ENCODE peak calls at places on chromosome 20, in four cellular contexts. One of them, this sample, is unnamed.

GRCh38 chr20:16904751-16905150 is 156.6 kb downstream of the OTOR start:
- DNase-seq in mesothelial cell of epicardium: no peak
- DNase-seq in NCI-H460: no peak
- DNase-seq in WERI-Rb-1: no peak
- DNase-seq in this sample: no peak

GRCh38 chr20:19440660-19441527 is 228.5 kb downstream of the SLC24A3 start:
- DNase-seq in mesothelial cell of epicardium: no peak
- DNase-seq in NCI-H460: no peak
- DNase-seq in WERI-Rb-1: no peak
- DNase-seq in this sample: no peak

GRCh38 chr20:12166053-12166717 is 248.5 kb downstream of the BTBD3 start:
- DNase-seq in NCI-H460: no peak
- DNase-seq in WERI-Rb-1: no peak
- DNase-seq in mesothelial cell of epicardium: no peak
- DNase-seq in this sample: no peak

GRCh38 chr20:8385247-8385646 is 253.2 kb downstream of the PLCB1 start:
- DNase-seq in mesothelial cell of epicardium: no peak
- DNase-seq in NCI-H460: no peak
- DNase-seq in WERI-Rb-1: peak; percentile 91
- DNase-seq in this sample: no peak

GRCh38 chr20:51237278-51237677 is 214.4 kb upstream of the KCNG1 start:
- DNase-seq in mesothelial cell of epicardium: no peak
- DNase-seq in WERI-Rb-1: no peak
- DNase-seq in NCI-H460: no peak
- DNase-seq in this sample: no peak

GRCh38 chr20:18754030-18754659 is 59.4 kb upstream of the SCP2D1 start:
- DNase-seq in NCI-H460: no peak
- DNase-seq in mesothelial cell of epicardium: no peak
- DNase-seq in WERI-Rb-1: no peak
- DNase-seq in this sample: no peak

GRCh38 chr20:19104186-19104585 is 108.3 kb upstream of the SLC24A3 start:
- DNase-seq in mesothelial cell of epicardium: no peak
- DNase-seq in NCI-H460: no peak
- DNase-seq in WERI-Rb-1: no peak
- DNase-seq in this sample: no peak

GRCh38 chr20:32480361-32481199 is 104.6 kb downstream of the NOL4L start:
- DNase-seq in mesothelial cell of epicardium: no peak
- DNase-seq in NCI-H460: no peak
- DNase-seq in WERI-Rb-1: no peak
- DNase-seq in this sample: no peak

GRCh38 chr20:51420111-51420510 is 122.4 kb downstream of the NFATC2 start:
- DNase-seq in NCI-H460: no peak
- DNase-seq in mesothelial cell of epicardium: no peak
- DNase-seq in WERI-Rb-1: no peak
- DNase-seq in this sample: no peak

GRCh38 chr20:34112600-34113061 is 588 bp upstream of the EIF2S2 start:
- DNase-seq in WERI-Rb-1: peak; percentile 28
- DNase-seq in NCI-H460: peak; percentile 26
- DNase-seq in mesothelial cell of epicardium: no peak
- DNase-seq in this sample: no peak

GRCh38 chr20:17898548-17898994 is 70.0 kb downstream of the SNX5 start:
- DNase-seq in mesothelial cell of epicardium: peak; percentile 49
- DNase-seq in WERI-Rb-1: peak; percentile 56
- DNase-seq in NCI-H460: peak; percentile 50
- DNase-seq in this sample: no peak